ENCODE peak calls at places on chromosome 9, in six cellular contexts. B is cardiac muscle cell, Z is osteocyte, N is IMR-90, V is Calu3, L is neural crest cell. Y is an unnamed sample.

GRCh38 chr9:130180516-130180915 is 8.3 kb downstream of the NCS1 start:
- DNase-seq in B (no peak), Z (no peak), N (no peak), V (no peak), L (no peak), Y (no peak)

GRCh38 chr9:17636359-17636758 is 57.5 kb downstream of the SH3GL2 start:
- DNase-seq in B (no peak), Z (no peak), N (no peak), V (no peak), L (no peak), Y (no peak)

GRCh38 chr9:112248722-112249121 is 73.6 kb upstream of the SUSD1 start:
- DNase-seq in B (no peak), Z (no peak), N (peak; percentile 51), V (no peak), L (no peak), Y (no peak)

GRCh38 chr9:111599092-111599947 is at the start of gene PTGR1:
- DNase-seq in B (peak; percentile 85), Z (peak; percentile 86), N (peak; percentile 89), V (peak; percentile 71), L (peak; percentile 62), Y (peak; percentile 78)

GRCh38 chr9:11749396-11749795 is 943.8 kb upstream of the TYRP1 start:
- DNase-seq in B (no peak), Z (no peak), N (no peak), V (no peak), L (no peak), Y (no peak)

GRCh38 chr9:122193651-122194050 is 33.9 kb downstream of the MORN5 start:
- DNase-seq in B (no peak), Z (no peak), N (no peak), V (no peak), L (no peak), Y (no peak)

GRCh38 chr9:127437497-127438264 is 13.5 kb downstream of the ZNF79 start:
- DNase-seq in B (no peak), Z (no peak), N (no peak), V (no peak), L (no peak), Y (no peak)

GRCh38 chr9:113515862-113516261 is 52.3 kb downstream of the RGS3 start:
- DNase-seq in B (no peak), Z (no peak), N (peak; percentile 79), V (no peak), L (no peak), Y (no peak)

GRCh38 chr9:107389617-107390071 is 99.9 kb downstream of the KLF4 start:
- DNase-seq in B (no peak), Z (no peak), N (peak; percentile 16), V (peak; percentile 2), L (no peak), Y (no peak)

GRCh38 chr9:92482336-92482735 is at the start of gene ASPN:
- DNase-seq in B (no peak), Z (no peak), N (peak; percentile 71), V (no peak), L (no peak), Y (no peak)

GRCh38 chr9:911003-911402 is 65.5 kb upstream of the DMRT3 start:
- DNase-seq in B (peak; percentile 25), Z (no peak), N (no peak), V (no peak), L (no peak), Y (no peak)
- TF ChIP-seq CTCF in B (no peak), Z (no peak), N (no peak), V (no peak), L (peak; percentile 19), Y (peak; percentile 38)

GRCh38 chr9:96596601-96597111 is 23.0 kb downstream of the CDC14B start:
- DNase-seq in B (no peak), Z (no peak), N (no peak), V (no peak), L (no peak), Y (no peak)
- TF ChIP-seq CTCF in B (no peak), Z (no peak), N (no peak), V (no peak), L (no peak), Y (no peak)

GRCh38 chr9:28821240-28821639 is 1248.0 kb upstream of the C9orf72 start:
- DNase-seq in B (no peak), Z (no peak), N (no peak), V (no peak), L (no peak), Y (no peak)

GRCh38 chr9:28824410-28824963 is 1251.2 kb upstream of the C9orf72 start:
- DNase-seq in B (no peak), Z (no peak), N (no peak), V (no peak), L (no peak), Y (no peak)

GRCh38 chr9:28820741-28821140 is 1247.5 kb upstream of the C9orf72 start:
- DNase-seq in B (no peak), Z (no peak), N (no peak), V (no peak), L (no peak), Y (no peak)
- TF ChIP-seq CTCF in B (no peak), Z (no peak), N (no peak), V (no peak), L (no peak), Y (no peak)

GRCh38 chr9:1024112-1024511 is 26.0 kb upstream of the DMRT2 start:
- DNase-seq in B (no peak), Z (no peak), N (no peak), V (no peak), L (no peak), Y (no peak)

GRCh38 chr9:1013018-1013417 is 36.6 kb downstream of the DMRT3 start:
- DNase-seq in B (no peak), Z (no peak), N (no peak), V (no peak), L (no peak), Y (no peak)

GRCh38 chr9:1018121-1018520 is 32.0 kb upstream of the DMRT2 start:
- DNase-seq in B (peak; percentile 42), Z (no peak), N (no peak), V (no peak), L (no peak), Y (no peak)
- TF ChIP-seq CTCF in B (peak; percentile 41), Z (no peak), N (peak; percentile 20), V (no peak), L (peak; percentile 62), Y (peak; percentile 60)

GRCh38 chr9:118732998-118733397 is 636.2 kb downstream of the BRINP1 start:
- DNase-seq in B (no peak), Z (no peak), N (no peak), V (no peak), L (no peak), Y (no peak)
- TF ChIP-seq CTCF in B (no peak), Z (no peak), N (no peak), V (no peak), L (no peak), Y (no peak)

DNA sequence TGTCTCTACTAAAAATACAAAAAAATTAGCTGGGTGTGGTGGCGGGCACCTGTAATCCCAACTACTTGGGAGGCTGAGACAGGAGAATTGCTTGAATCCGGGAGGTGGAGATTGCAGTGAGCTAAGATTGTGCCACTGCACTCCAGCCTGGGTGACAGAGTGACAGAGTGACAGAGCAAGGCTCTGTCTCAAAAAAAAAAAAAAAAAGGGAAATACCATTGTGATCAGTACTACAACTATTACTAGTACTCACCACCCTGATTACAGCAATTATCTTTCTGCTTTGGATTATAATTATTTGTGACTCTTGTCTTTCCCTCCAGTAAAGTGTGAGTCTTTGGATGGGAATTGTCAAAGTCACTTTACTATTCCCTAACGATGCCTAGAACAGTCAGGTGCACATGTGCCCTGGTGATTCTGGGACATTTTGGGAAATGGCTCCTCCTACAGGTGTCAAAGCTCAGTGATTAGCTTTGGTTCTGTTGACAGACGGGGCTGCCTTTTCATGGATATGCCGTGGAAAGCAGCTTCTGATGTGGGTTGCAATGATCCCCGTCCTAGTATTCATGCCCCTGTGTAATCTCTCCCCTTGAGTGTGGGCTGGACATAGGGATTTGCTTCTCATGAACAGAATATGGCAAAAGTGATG is 31.8 kb upstream of the FRRS1L start:
- DNase-seq in B (no peak), Z (no peak), N (no peak), V (no peak), L (no peak), Y (no peak)
- TF ChIP-seq CTCF in B (no peak), Z (no peak), N (no peak), V (no peak), L (no peak), Y (no peak)

GRCh38 chr9:120066315-120066714 is 513.7 kb downstream of the CDK5RAP2 start:
- DNase-seq in B (no peak), Z (no peak), N (no peak), V (no peak), L (no peak), Y (no peak)

GRCh38 chr9:120071760-120072159 is 508.2 kb downstream of the CDK5RAP2 start:
- DNase-seq in B (no peak), Z (no peak), N (no peak), V (no peak), L (no peak), Y (no peak)
- TF ChIP-seq CTCF in B (no peak), Z (no peak), N (no peak), V (no peak), L (no peak), Y (no peak)

DNA sequence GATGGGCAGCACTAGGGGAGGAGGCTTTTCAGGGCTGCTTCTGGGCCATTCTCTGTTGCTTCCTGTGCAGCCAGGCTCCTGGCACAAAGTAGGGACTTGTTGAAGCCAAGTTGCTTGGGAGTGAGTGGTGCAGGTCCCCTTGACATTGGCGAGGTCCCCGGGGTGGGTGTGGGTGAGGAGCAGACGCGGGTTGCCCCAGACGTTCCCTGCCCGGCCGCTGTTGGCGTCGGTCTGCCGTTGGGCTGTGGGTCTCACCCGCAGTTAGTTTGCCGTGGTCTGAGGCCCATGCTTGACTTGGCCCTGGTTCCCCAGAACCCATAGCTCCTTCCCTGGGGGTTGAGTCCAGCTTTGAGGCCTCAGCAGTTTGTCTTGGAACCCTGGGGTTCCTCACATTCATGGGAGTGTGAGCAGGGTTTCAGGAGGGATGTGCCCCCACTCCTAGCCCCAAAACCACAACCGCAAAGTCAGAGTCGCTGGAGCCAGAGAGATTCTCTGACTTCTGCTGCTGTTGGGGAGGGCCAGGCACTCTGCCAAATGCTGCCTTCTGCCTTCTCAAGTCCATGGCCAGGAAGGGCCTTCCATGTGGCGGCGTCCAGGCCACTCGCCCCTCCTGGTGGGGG is 77.5 kb downstream of the RXRA start:
- DNase-seq in B (no peak), Z (no peak), N (peak; percentile 87), V (no peak), L (no peak), Y (no peak)
- TF ChIP-seq CTCF in B (no peak), Z (no peak), N (no peak), V (no peak), L (no peak), Y (no peak)

DNA sequence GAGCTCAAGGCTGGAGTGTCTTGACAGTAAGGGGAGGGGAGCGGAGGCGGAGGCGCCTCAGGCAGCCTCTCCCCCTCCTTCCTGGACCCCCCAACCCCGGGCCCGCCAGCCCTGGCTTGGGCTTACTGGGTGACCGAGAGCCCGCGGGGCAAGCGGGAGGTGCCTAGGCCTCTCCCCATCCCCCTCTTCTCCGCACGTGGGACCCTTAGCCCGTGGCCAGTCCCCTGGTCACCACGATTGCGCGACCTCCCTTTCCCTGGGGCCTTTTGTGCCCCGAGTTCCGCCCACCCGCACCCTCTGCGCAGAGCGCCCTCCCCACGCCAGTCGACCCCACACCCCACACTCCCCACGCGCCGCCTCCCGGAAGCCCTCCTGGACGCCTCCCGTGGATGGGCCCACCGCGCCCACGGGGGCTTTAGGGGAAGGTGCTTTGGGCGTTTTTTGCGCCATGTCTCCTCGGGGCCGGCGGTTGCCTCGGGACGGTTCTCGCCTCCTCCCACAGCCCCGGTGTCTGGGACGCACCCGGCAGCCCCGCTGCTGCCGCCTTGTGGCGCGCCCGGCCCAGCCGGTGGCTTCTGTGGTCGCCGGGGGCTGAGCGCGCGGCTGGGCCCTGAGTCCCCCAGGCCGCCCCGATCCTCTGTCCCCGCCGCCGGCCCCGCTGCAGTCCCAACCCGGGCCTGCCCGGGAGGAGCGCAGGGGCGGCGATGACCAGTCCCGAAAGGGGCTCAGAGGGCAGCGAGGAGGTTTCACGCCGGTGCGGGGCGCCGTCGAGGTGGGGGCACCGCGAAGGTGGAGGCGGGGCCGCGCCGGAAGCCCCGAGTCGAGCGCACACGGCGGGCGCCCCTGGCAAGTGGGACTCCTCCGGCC is 3.2 kb downstream of the TOR4A start:
- DNase-seq in B (peak; percentile 71), Z (no peak), N (no peak), V (no peak), L (peak; percentile 42), Y (peak; percentile 71)
- TF ChIP-seq CTCF in B (peak; percentile 54), Z (peak; percentile 64), N (peak; percentile 33), V (no peak), L (peak; percentile 65), Y (peak; percentile 71)

Y was measured in type B pancreatic cell.